ENCODE peak calls at places on chromosomes 4 and X, in seven cellular contexts. A, S, N, E, Q, C and Y are unnamed samples.
A peak's percentile ranks its signal among the peaks of the same experiment; 100 is the strongest.

GRCh38 chrX:113675278-113675677 is 834.6 kb upstream of the AMOT start:
- DNase-seq in A (no peak), S (no peak), N (no peak), E (no peak), Q (no peak), C (no peak), Y (no peak)

GRCh38 chrX:47643926-47644325 is 6.4 kb downstream of the ELK1 start:
- DNase-seq in A (no peak), S (peak; percentile 40), N (no peak), E (no peak), Q (no peak), C (no peak), Y (no peak)

GRCh38 chrX:136126371-136126770 is 21.0 kb upstream of the FHL1 start:
- DNase-seq in A (no peak), S (no peak), N (no peak), E (no peak), Q (no peak), C (no peak), Y (no peak)

GRCh38 chr4:64617813-64618212 is 208.6 kb upstream of the TECRL start:
- DNase-seq in A (no peak), S (no peak), N (no peak), E (peak; percentile 9), Q (no peak), C (no peak), Y (no peak)

GRCh38 chr4:40736910-40737309 is 12.8 kb upstream of the NSUN7 start:
- DNase-seq in A (no peak), S (peak; percentile 30), N (no peak), E (no peak), Q (no peak), C (no peak), Y (no peak)

GRCh38 chr4:112532267-112532666 is 16.3 kb upstream of the NEUROG2 start:
- DNase-seq in A (no peak), S (no peak), N (no peak), E (no peak), Q (no peak), C (no peak), Y (no peak)

GRCh38 chr4:166308589-166308988 is 435.6 kb downstream of the TLL1 start:
- DNase-seq in A (no peak), S (no peak), N (no peak), E (no peak), Q (no peak), C (no peak), Y (no peak)

GRCh38 chr4:2417196-2417764 is 1.2 kb downstream of the ZFYVE28 start:
- DNase-seq in A (no peak), S (peak; percentile 32), N (no peak), E (no peak), Q (no peak), C (no peak), Y (no peak)

GRCh38 chr4:127261476-127261875 is 371.3 kb upstream of the INTU start:
- DNase-seq in A (no peak), S (no peak), N (no peak), E (no peak), Q (no peak), C (no peak), Y (no peak)